ENCODE peak calls at places on chromosomes 5 and 9, in ten cellular contexts. One of them, this sample, is unnamed.

GRCh38 chr9:127949827-127950512 is 12.3 kb upstream of the DPM2 start:
- DNase-seq in WERI-Rb-1: no peak
- DNase-seq in tibial nerve: no peak
- DNase-seq in foreskin fibroblast: no peak
- DNase-seq in B cell: no peak
- DNase-seq in GM23338: no peak
- DNase-seq in Panc1: no peak
- DNase-seq in AG09319: no peak
- DNase-seq in dorsolateral prefrontal cortex: peak
- DNase-seq in progenitor cell of endocrine pancreas: no peak
- DNase-seq in this sample: no peak

GRCh38 chr9:70177121-70177520 is 81.7 kb upstream of the SMC5 start:
- DNase-seq in foreskin fibroblast: peak
- DNase-seq in dorsolateral prefrontal cortex: no peak
- DNase-seq in AG09319: no peak
- DNase-seq in B cell: no peak
- DNase-seq in GM23338: no peak
- DNase-seq in progenitor cell of endocrine pancreas: no peak
- DNase-seq in WERI-Rb-1: no peak
- DNase-seq in Panc1: no peak
- DNase-seq in tibial nerve: no peak
- DNase-seq in this sample: no peak

GRCh38 chr5:163569284-163569683 is 63.9 kb downstream of the MAT2B start:
- DNase-seq in GM23338: no peak
- DNase-seq in dorsolateral prefrontal cortex: no peak
- DNase-seq in Panc1: no peak
- DNase-seq in B cell: no peak
- DNase-seq in WERI-Rb-1: no peak
- DNase-seq in progenitor cell of endocrine pancreas: no peak
- DNase-seq in AG09319: no peak
- DNase-seq in tibial nerve: no peak
- DNase-seq in foreskin fibroblast: peak
- DNase-seq in this sample: no peak

GRCh38 chr9:113468716-113469448 is 5.4 kb downstream of the RGS3 start:
- DNase-seq in GM23338: no peak
- DNase-seq in dorsolateral prefrontal cortex: peak
- DNase-seq in B cell: no peak
- DNase-seq in progenitor cell of endocrine pancreas: no peak
- DNase-seq in WERI-Rb-1: no peak
- DNase-seq in foreskin fibroblast: peak
- DNase-seq in AG09319: no peak
- DNase-seq in tibial nerve: no peak
- DNase-seq in Panc1: no peak
- DNase-seq in this sample: no peak

GRCh38 chr9:79944991-79945390 is 373.2 kb downstream of the TLE4 start:
- DNase-seq in Panc1: no peak
- DNase-seq in dorsolateral prefrontal cortex: no peak
- DNase-seq in B cell: peak
- DNase-seq in AG09319: no peak
- DNase-seq in progenitor cell of endocrine pancreas: no peak
- DNase-seq in GM23338: no peak
- DNase-seq in WERI-Rb-1: no peak
- DNase-seq in tibial nerve: no peak
- DNase-seq in foreskin fibroblast: peak
- DNase-seq in this sample: no peak

GRCh38 chr5:54533541-54534179 is 16.1 kb downstream of the SNX18 start:
- DNase-seq in B cell: no peak
- DNase-seq in AG09319: no peak
- DNase-seq in tibial nerve: no peak
- DNase-seq in dorsolateral prefrontal cortex: no peak
- DNase-seq in GM23338: peak
- DNase-seq in Panc1: no peak
- DNase-seq in progenitor cell of endocrine pancreas: no peak
- DNase-seq in WERI-Rb-1: no peak
- DNase-seq in foreskin fibroblast: peak
- DNase-seq in this sample: no peak

GRCh38 chr5:150600951-150601773 is 39.3 kb upstream of the SYNPO start:
- DNase-seq in GM23338: no peak
- DNase-seq in dorsolateral prefrontal cortex: no peak
- DNase-seq in AG09319: no peak
- DNase-seq in B cell: no peak
- DNase-seq in WERI-Rb-1: no peak
- DNase-seq in tibial nerve: no peak
- DNase-seq in foreskin fibroblast: peak
- DNase-seq in Panc1: no peak
- DNase-seq in progenitor cell of endocrine pancreas: no peak
- DNase-seq in this sample: no peak

GRCh38 chr5:105943119-105943518 is 1727.6 kb downstream of the EFNA5 start:
- DNase-seq in GM23338: no peak
- DNase-seq in foreskin fibroblast: no peak
- DNase-seq in Panc1: no peak
- DNase-seq in WERI-Rb-1: no peak
- DNase-seq in dorsolateral prefrontal cortex: no peak
- DNase-seq in progenitor cell of endocrine pancreas: no peak
- DNase-seq in B cell: no peak
- DNase-seq in tibial nerve: no peak
- DNase-seq in AG09319: no peak
- DNase-seq in this sample: no peak

GRCh38 chr9:107638922-107639321 is 149.4 kb upstream of the KLF4 start:
- DNase-seq in AG09319: peak
- DNase-seq in dorsolateral prefrontal cortex: no peak
- DNase-seq in B cell: peak
- DNase-seq in WERI-Rb-1: peak
- DNase-seq in foreskin fibroblast: peak
- DNase-seq in progenitor cell of endocrine pancreas: no peak
- DNase-seq in GM23338: no peak
- DNase-seq in tibial nerve: peak
- DNase-seq in Panc1: no peak
- DNase-seq in this sample: no peak

GRCh38 chr5:90134892-90135291 is 274.7 kb downstream of the CETN3 start:
- DNase-seq in GM23338: no peak
- DNase-seq in dorsolateral prefrontal cortex: peak
- DNase-seq in progenitor cell of endocrine pancreas: no peak
- DNase-seq in B cell: no peak
- DNase-seq in foreskin fibroblast: peak
- DNase-seq in AG09319: no peak
- DNase-seq in WERI-Rb-1: no peak
- DNase-seq in tibial nerve: peak
- DNase-seq in Panc1: no peak
- DNase-seq in this sample: no peak

GRCh38 chr5:1270426-1270825 is 24.4 kb downstream of the TERT start:
- DNase-seq in progenitor cell of endocrine pancreas: no peak
- DNase-seq in GM23338: no peak
- DNase-seq in AG09319: no peak
- DNase-seq in B cell: no peak
- DNase-seq in dorsolateral prefrontal cortex: no peak
- DNase-seq in WERI-Rb-1: no peak
- DNase-seq in foreskin fibroblast: no peak
- DNase-seq in tibial nerve: no peak
- DNase-seq in Panc1: no peak
- DNase-seq in this sample: no peak

GRCh38 chr5:31753700-31754461 is 115.0 kb downstream of the PDZD2 start:
- DNase-seq in GM23338: peak
- DNase-seq in tibial nerve: no peak
- DNase-seq in dorsolateral prefrontal cortex: no peak
- DNase-seq in progenitor cell of endocrine pancreas: no peak
- DNase-seq in foreskin fibroblast: no peak
- DNase-seq in B cell: no peak
- DNase-seq in WERI-Rb-1: no peak
- DNase-seq in Panc1: no peak
- DNase-seq in AG09319: no peak
- DNase-seq in this sample: no peak

GRCh38 chr9:128213746-128214497 is 10.7 kb downstream of the DNM1 start:
- DNase-seq in tibial nerve: no peak
- DNase-seq in foreskin fibroblast: no peak
- DNase-seq in AG09319: no peak
- DNase-seq in Panc1: no peak
- DNase-seq in GM23338: no peak
- DNase-seq in dorsolateral prefrontal cortex: no peak
- DNase-seq in B cell: no peak
- DNase-seq in progenitor cell of endocrine pancreas: no peak
- DNase-seq in WERI-Rb-1: no peak
- DNase-seq in this sample: no peak

GRCh38 chr9:110782701-110783100 is 114.1 kb downstream of the MUSK start:
- DNase-seq in B cell: no peak
- DNase-seq in tibial nerve: no peak
- DNase-seq in dorsolateral prefrontal cortex: no peak
- DNase-seq in GM23338: no peak
- DNase-seq in progenitor cell of endocrine pancreas: no peak
- DNase-seq in Panc1: no peak
- DNase-seq in WERI-Rb-1: no peak
- DNase-seq in foreskin fibroblast: no peak
- DNase-seq in AG09319: no peak
- DNase-seq in this sample: no peak

GRCh38 chr5:112844489-112844888 is 16.6 kb upstream of the SRP19 start:
- DNase-seq in foreskin fibroblast: no peak
- DNase-seq in dorsolateral prefrontal cortex: no peak
- DNase-seq in B cell: no peak
- DNase-seq in AG09319: no peak
- DNase-seq in progenitor cell of endocrine pancreas: no peak
- DNase-seq in WERI-Rb-1: no peak
- DNase-seq in Panc1: no peak
- DNase-seq in GM23338: no peak
- DNase-seq in tibial nerve: no peak
- DNase-seq in this sample: no peak

GRCh38 chr9:91949293-91949945 is 609 bp downstream of the ROR2 start:
- DNase-seq in Panc1: no peak
- DNase-seq in tibial nerve: no peak
- DNase-seq in GM23338: peak
- DNase-seq in progenitor cell of endocrine pancreas: peak
- DNase-seq in foreskin fibroblast: peak
- DNase-seq in B cell: peak
- DNase-seq in dorsolateral prefrontal cortex: no peak
- DNase-seq in WERI-Rb-1: peak
- DNase-seq in AG09319: no peak
- DNase-seq in this sample: peak

GRCh38 chr9:91949946-91950664 is at the start of gene ROR2:
- DNase-seq in WERI-Rb-1: peak
- DNase-seq in Panc1: no peak
- DNase-seq in foreskin fibroblast: peak
- DNase-seq in progenitor cell of endocrine pancreas: peak
- DNase-seq in tibial nerve: no peak
- DNase-seq in dorsolateral prefrontal cortex: peak
- DNase-seq in GM23338: peak
- DNase-seq in B cell: peak
- DNase-seq in AG09319: no peak
- DNase-seq in this sample: peak

GRCh38 chr9:91948061-91948422 is 2.0 kb downstream of the ROR2 start:
- DNase-seq in WERI-Rb-1: peak
- DNase-seq in GM23338: peak
- DNase-seq in progenitor cell of endocrine pancreas: no peak
- DNase-seq in B cell: no peak
- DNase-seq in Panc1: no peak
- DNase-seq in foreskin fibroblast: no peak
- DNase-seq in tibial nerve: no peak
- DNase-seq in dorsolateral prefrontal cortex: no peak
- DNase-seq in AG09319: no peak
- DNase-seq in this sample: no peak

GRCh38 chr9:91946825-91947224 is 3.2 kb downstream of the ROR2 start:
- DNase-seq in progenitor cell of endocrine pancreas: no peak
- DNase-seq in tibial nerve: no peak
- DNase-seq in B cell: no peak
- DNase-seq in Panc1: no peak
- DNase-seq in dorsolateral prefrontal cortex: no peak
- DNase-seq in GM23338: no peak
- DNase-seq in AG09319: no peak
- DNase-seq in WERI-Rb-1: no peak
- DNase-seq in foreskin fibroblast: no peak
- DNase-seq in this sample: no peak

GRCh38 chr9:91948423-91949292 is 1.4 kb downstream of the ROR2 start:
- DNase-seq in B cell: peak
- DNase-seq in AG09319: no peak
- DNase-seq in GM23338: peak
- DNase-seq in progenitor cell of endocrine pancreas: peak
- DNase-seq in WERI-Rb-1: peak
- DNase-seq in dorsolateral prefrontal cortex: no peak
- DNase-seq in foreskin fibroblast: peak
- DNase-seq in tibial nerve: no peak
- DNase-seq in Panc1: no peak
- DNase-seq in this sample: peak
- TF ChIP-seq CTCF in B cell: no peak
- TF ChIP-seq CTCF in AG09319: no peak
- TF ChIP-seq CTCF in GM23338: no peak
- TF ChIP-seq CTCF in progenitor cell of endocrine pancreas: peak
- TF ChIP-seq CTCF in WERI-Rb-1: no peak
- TF ChIP-seq CTCF in dorsolateral prefrontal cortex: no peak
- TF ChIP-seq CTCF in foreskin fibroblast: no peak
- TF ChIP-seq CTCF in tibial nerve: no peak
- TF ChIP-seq CTCF in Panc1: peak
- TF ChIP-seq CTCF in this sample: peak

DNA sequence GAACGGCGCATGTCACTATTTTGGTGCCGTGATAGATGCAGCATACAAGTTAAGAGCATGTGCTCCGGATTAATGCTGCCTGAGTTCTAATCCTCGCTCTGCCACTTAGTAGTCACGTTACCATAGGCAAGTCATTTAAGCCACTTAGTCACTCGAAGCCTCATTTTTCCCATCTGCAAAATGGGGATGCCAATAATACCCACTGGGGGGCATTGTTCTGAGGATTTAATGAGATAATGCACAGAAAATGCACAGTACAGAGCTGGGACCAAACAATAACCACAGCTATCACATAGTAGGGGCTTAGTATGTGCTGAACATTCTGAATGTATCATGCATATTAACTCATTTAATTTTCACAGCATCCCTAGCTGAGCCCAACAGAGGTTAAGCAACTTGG is 9.1 kb downstream of the NIPAL4 start:
- DNase-seq in foreskin fibroblast: no peak
- DNase-seq in GM23338: no peak
- DNase-seq in tibial nerve: no peak
- DNase-seq in WERI-Rb-1: no peak
- DNase-seq in Panc1: no peak
- DNase-seq in AG09319: no peak
- DNase-seq in B cell: no peak
- DNase-seq in progenitor cell of endocrine pancreas: no peak
- DNase-seq in dorsolateral prefrontal cortex: no peak
- DNase-seq in this sample: no peak
- TF ChIP-seq CTCF in foreskin fibroblast: no peak
- TF ChIP-seq CTCF in GM23338: no peak
- TF ChIP-seq CTCF in tibial nerve: no peak
- TF ChIP-seq CTCF in WERI-Rb-1: no peak
- TF ChIP-seq CTCF in Panc1: no peak
- TF ChIP-seq CTCF in AG09319: no peak
- TF ChIP-seq CTCF in B cell: no peak
- TF ChIP-seq CTCF in progenitor cell of endocrine pancreas: no peak
- TF ChIP-seq CTCF in dorsolateral prefrontal cortex: no peak
- TF ChIP-seq CTCF in this sample: no peak

GRCh38 chr5:83447533-83447932 is 24.0 kb upstream of the VCAN start:
- DNase-seq in Panc1: no peak
- DNase-seq in GM23338: peak
- DNase-seq in WERI-Rb-1: no peak
- DNase-seq in progenitor cell of endocrine pancreas: no peak
- DNase-seq in AG09319: no peak
- DNase-seq in foreskin fibroblast: no peak
- DNase-seq in B cell: no peak
- DNase-seq in dorsolateral prefrontal cortex: no peak
- DNase-seq in tibial nerve: no peak
- DNase-seq in this sample: no peak
- TF ChIP-seq CTCF in Panc1: no peak
- TF ChIP-seq CTCF in GM23338: no peak
- TF ChIP-seq CTCF in WERI-Rb-1: no peak
- TF ChIP-seq CTCF in progenitor cell of endocrine pancreas: no peak
- TF ChIP-seq CTCF in AG09319: no peak
- TF ChIP-seq CTCF in foreskin fibroblast: no peak
- TF ChIP-seq CTCF in B cell: no peak
- TF ChIP-seq CTCF in dorsolateral prefrontal cortex: no peak
- TF ChIP-seq CTCF in tibial nerve: no peak
- TF ChIP-seq CTCF in this sample: no peak

GRCh38 chr5:143801251-143801650 is 10.7 kb upstream of the HMHB1 start:
- DNase-seq in tibial nerve: no peak
- DNase-seq in foreskin fibroblast: no peak
- DNase-seq in Panc1: no peak
- DNase-seq in progenitor cell of endocrine pancreas: no peak
- DNase-seq in dorsolateral prefrontal cortex: no peak
- DNase-seq in AG09319: no peak
- DNase-seq in WERI-Rb-1: no peak
- DNase-seq in GM23338: no peak
- DNase-seq in B cell: no peak
- DNase-seq in this sample: no peak
- TF ChIP-seq CTCF in tibial nerve: no peak
- TF ChIP-seq CTCF in foreskin fibroblast: no peak
- TF ChIP-seq CTCF in Panc1: no peak
- TF ChIP-seq CTCF in progenitor cell of endocrine pancreas: no peak
- TF ChIP-seq CTCF in dorsolateral prefrontal cortex: no peak
- TF ChIP-seq CTCF in AG09319: no peak
- TF ChIP-seq CTCF in WERI-Rb-1: no peak
- TF ChIP-seq CTCF in GM23338: no peak
- TF ChIP-seq CTCF in B cell: no peak
- TF ChIP-seq CTCF in this sample: no peak